ENCODE peak calls at places on chromosomes 12 and 14, in six cellular contexts. One of them, this sample, is unnamed.

GRCh38 chr12:94596596-94596995 is 53.8 kb downstream of the TMCC3 start:
- DNase-seq in epithelial cell of esophagus: peak; percentile 54
- DNase-seq in foreskin fibroblast: peak; percentile 52
- DNase-seq in astrocyte of the spinal cord: no peak
- DNase-seq in fibroblast of pulmonary artery: no peak
- DNase-seq in spleen: no peak
- DNase-seq in this sample: peak; percentile 54

GRCh38 chr14:104405566-104406226 is 173.9 kb upstream of the C14orf180 start:
- DNase-seq in fibroblast of pulmonary artery: no peak
- DNase-seq in foreskin fibroblast: no peak
- DNase-seq in astrocyte of the spinal cord: no peak
- DNase-seq in spleen: no peak
- DNase-seq in epithelial cell of esophagus: no peak
- DNase-seq in this sample: no peak

GRCh38 chr14:98633380-98633779 is 638.6 kb downstream of the BCL11B start:
- DNase-seq in foreskin fibroblast: no peak
- DNase-seq in astrocyte of the spinal cord: peak; percentile 1
- DNase-seq in epithelial cell of esophagus: peak; percentile 11
- DNase-seq in fibroblast of pulmonary artery: no peak
- DNase-seq in spleen: no peak
- DNase-seq in this sample: no peak

GRCh38 chr12:70247653-70248199 is 4.5 kb downstream of the CNOT2 start:
- DNase-seq in epithelial cell of esophagus: peak; percentile 15
- DNase-seq in fibroblast of pulmonary artery: no peak
- DNase-seq in foreskin fibroblast: no peak
- DNase-seq in astrocyte of the spinal cord: no peak
- DNase-seq in spleen: no peak
- DNase-seq in this sample: no peak

GRCh38 chr12:108236366-108236765 is 102.7 kb downstream of the CMKLR1 start:
- DNase-seq in epithelial cell of esophagus: no peak
- DNase-seq in fibroblast of pulmonary artery: no peak
- DNase-seq in foreskin fibroblast: no peak
- DNase-seq in spleen: no peak
- DNase-seq in astrocyte of the spinal cord: no peak
- DNase-seq in this sample: no peak

GRCh38 chr14:88168498-88169165 is 154.4 kb downstream of the KCNK10 start:
- DNase-seq in astrocyte of the spinal cord: peak; percentile 15
- DNase-seq in epithelial cell of esophagus: peak; percentile 42
- DNase-seq in foreskin fibroblast: peak; percentile 21
- DNase-seq in fibroblast of pulmonary artery: peak; percentile 63
- DNase-seq in spleen: peak; percentile 75
- DNase-seq in this sample: peak; percentile 39

GRCh38 chr14:68148276-68148675 is 328.7 kb downstream of the RAD51B start:
- DNase-seq in fibroblast of pulmonary artery: peak; percentile 49
- DNase-seq in astrocyte of the spinal cord: peak; percentile 28
- DNase-seq in foreskin fibroblast: peak; percentile 86
- DNase-seq in spleen: no peak
- DNase-seq in epithelial cell of esophagus: peak; percentile 74
- DNase-seq in this sample: peak; percentile 77

GRCh38 chr14:104085032-104085888 is at the start of gene ASPG:
- DNase-seq in fibroblast of pulmonary artery: no peak
- DNase-seq in spleen: peak; percentile 69
- DNase-seq in astrocyte of the spinal cord: no peak
- DNase-seq in foreskin fibroblast: no peak
- DNase-seq in epithelial cell of esophagus: no peak
- DNase-seq in this sample: no peak

GRCh38 chr12:46390304-46390703 is 17.7 kb upstream of the SLC38A2 start:
- DNase-seq in spleen: no peak
- DNase-seq in foreskin fibroblast: no peak
- DNase-seq in epithelial cell of esophagus: no peak
- DNase-seq in astrocyte of the spinal cord: no peak
- DNase-seq in fibroblast of pulmonary artery: no peak
- DNase-seq in this sample: peak; percentile 58

GRCh38 chr14:99389171-99389826 is 91.4 kb downstream of the SETD3 start:
- DNase-seq in spleen: no peak
- DNase-seq in fibroblast of pulmonary artery: peak; percentile 35
- DNase-seq in foreskin fibroblast: peak; percentile 45
- DNase-seq in astrocyte of the spinal cord: peak; percentile 24
- DNase-seq in epithelial cell of esophagus: peak; percentile 50
- DNase-seq in this sample: peak; percentile 6

GRCh38 chr14:103539056-103539825 is 10.2 kb downstream of the TRMT61A start:
- DNase-seq in astrocyte of the spinal cord: no peak
- DNase-seq in spleen: no peak
- DNase-seq in foreskin fibroblast: no peak
- DNase-seq in epithelial cell of esophagus: no peak
- DNase-seq in fibroblast of pulmonary artery: no peak
- DNase-seq in this sample: no peak

GRCh38 chr12:92719674-92720073 is 16.9 kb downstream of the PLEKHG7 start:
- DNase-seq in spleen: no peak
- DNase-seq in epithelial cell of esophagus: no peak
- DNase-seq in fibroblast of pulmonary artery: no peak
- DNase-seq in foreskin fibroblast: peak; percentile 64
- DNase-seq in astrocyte of the spinal cord: no peak
- DNase-seq in this sample: no peak

GRCh38 chr12:57276935-57277563 is 26.1 kb upstream of the STAC3 start:
- DNase-seq in astrocyte of the spinal cord: peak; percentile 21
- DNase-seq in fibroblast of pulmonary artery: peak; percentile 51
- DNase-seq in spleen: no peak
- DNase-seq in foreskin fibroblast: peak; percentile 65
- DNase-seq in epithelial cell of esophagus: peak; percentile 16
- DNase-seq in this sample: peak; percentile 29

GRCh38 chr14:96588410-96589249 is 86.4 kb downstream of the PAPOLA start:
- DNase-seq in spleen: peak; percentile 77
- DNase-seq in astrocyte of the spinal cord: no peak
- DNase-seq in fibroblast of pulmonary artery: no peak
- DNase-seq in epithelial cell of esophagus: no peak
- DNase-seq in foreskin fibroblast: no peak
- DNase-seq in this sample: no peak

GRCh38 chr14:100467939-100468338 is 119.3 kb downstream of the BEGAIN start:
- DNase-seq in spleen: no peak
- DNase-seq in fibroblast of pulmonary artery: no peak
- DNase-seq in astrocyte of the spinal cord: no peak
- DNase-seq in epithelial cell of esophagus: no peak
- DNase-seq in foreskin fibroblast: no peak
- DNase-seq in this sample: no peak

GRCh38 chr14:94769413-94770250 is at the start of gene GSC:
- DNase-seq in fibroblast of pulmonary artery: peak; percentile 29
- DNase-seq in epithelial cell of esophagus: peak; percentile 11
- DNase-seq in astrocyte of the spinal cord: peak; percentile 37
- DNase-seq in spleen: peak; percentile 62
- DNase-seq in foreskin fibroblast: peak; percentile 49
- DNase-seq in this sample: no peak
- H3K4me3 ChIP-seq in fibroblast of pulmonary artery: peak within 1 kb of the TSS; percentile 43
- H3K4me3 ChIP-seq in epithelial cell of esophagus: no peak within 1 kb of the TSS
- H3K4me3 ChIP-seq in astrocyte of the spinal cord: peak within 1 kb of the TSS; percentile 32
- H3K4me3 ChIP-seq in spleen: peak within 1 kb of the TSS; percentile 48
- H3K4me3 ChIP-seq in foreskin fibroblast: peak within 1 kb of the TSS; percentile 34
- H3K4me3 ChIP-seq in this sample: peak within 1 kb of the TSS; percentile 23

DNA sequence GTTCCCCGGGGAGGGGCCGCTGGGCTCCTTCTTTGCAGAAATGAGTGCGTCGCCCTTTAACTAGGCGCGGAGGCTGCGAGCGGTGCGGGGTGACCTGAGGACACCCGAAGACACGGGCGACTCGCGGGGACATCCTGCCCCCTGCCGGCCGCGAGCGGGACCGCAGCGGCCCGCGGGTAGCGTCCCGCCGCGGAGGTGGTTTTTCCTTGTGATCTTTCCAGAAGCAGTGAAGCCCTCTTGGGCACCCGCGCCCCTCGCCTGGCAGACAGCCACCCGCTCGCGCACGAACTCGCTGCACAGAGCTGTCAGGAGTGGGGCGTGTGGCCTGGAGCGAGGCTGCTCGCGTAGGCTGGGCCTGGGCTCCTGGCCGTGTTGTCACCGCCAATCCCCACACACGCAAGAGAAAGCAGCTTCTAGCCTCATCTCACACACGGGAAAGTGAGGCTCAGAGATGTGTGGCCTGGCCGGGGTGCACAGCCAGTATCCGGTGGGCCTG is 67.2 kb downstream of the DIO3 start:
- DNase-seq in fibroblast of pulmonary artery: peak; percentile 65
- DNase-seq in spleen: peak; percentile 92
- DNase-seq in foreskin fibroblast: peak; percentile 84
- DNase-seq in astrocyte of the spinal cord: peak; percentile 65
- DNase-seq in epithelial cell of esophagus: peak; percentile 56
- DNase-seq in this sample: peak; percentile 26
- H3K4me3 ChIP-seq in fibroblast of pulmonary artery: no peak overlapping the region
- H3K4me3 ChIP-seq in spleen: no peak overlapping the region
- H3K4me3 ChIP-seq in foreskin fibroblast: peak overlapping the region; percentile 33
- H3K4me3 ChIP-seq in astrocyte of the spinal cord: no peak overlapping the region
- H3K4me3 ChIP-seq in epithelial cell of esophagus: peak overlapping the region; percentile 16
- H3K4me3 ChIP-seq in this sample: no peak overlapping the region

DNA sequence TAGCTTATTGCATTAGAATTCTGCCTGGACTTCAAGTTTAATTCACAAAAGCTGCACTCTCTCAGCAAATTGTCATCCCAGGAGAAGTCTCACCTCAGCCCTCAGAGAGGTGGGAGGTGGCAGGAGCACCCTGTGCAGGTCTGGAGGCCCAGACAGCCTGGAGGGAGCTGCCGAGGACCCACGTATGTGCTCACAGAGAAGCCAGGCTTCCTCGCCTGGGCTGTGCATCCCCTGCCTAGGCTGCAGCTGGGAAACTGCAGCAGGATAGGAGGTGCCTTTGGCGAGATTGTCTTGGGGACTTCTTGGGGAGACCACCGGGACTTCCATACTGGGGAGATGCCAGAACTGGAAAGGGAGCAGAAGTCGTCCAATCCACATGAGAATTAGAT is 8.8 kb downstream of the CPNE6 start:
- DNase-seq in astrocyte of the spinal cord: no peak
- DNase-seq in epithelial cell of esophagus: no peak
- DNase-seq in spleen: no peak
- DNase-seq in fibroblast of pulmonary artery: no peak
- DNase-seq in foreskin fibroblast: no peak
- DNase-seq in this sample: no peak
- H3K4me3 ChIP-seq in astrocyte of the spinal cord: no peak overlapping the region
- H3K4me3 ChIP-seq in epithelial cell of esophagus: no peak overlapping the region
- H3K4me3 ChIP-seq in spleen: no peak overlapping the region
- H3K4me3 ChIP-seq in fibroblast of pulmonary artery: no peak overlapping the region
- H3K4me3 ChIP-seq in foreskin fibroblast: no peak overlapping the region
- H3K4me3 ChIP-seq in this sample: no peak overlapping the region

DNA sequence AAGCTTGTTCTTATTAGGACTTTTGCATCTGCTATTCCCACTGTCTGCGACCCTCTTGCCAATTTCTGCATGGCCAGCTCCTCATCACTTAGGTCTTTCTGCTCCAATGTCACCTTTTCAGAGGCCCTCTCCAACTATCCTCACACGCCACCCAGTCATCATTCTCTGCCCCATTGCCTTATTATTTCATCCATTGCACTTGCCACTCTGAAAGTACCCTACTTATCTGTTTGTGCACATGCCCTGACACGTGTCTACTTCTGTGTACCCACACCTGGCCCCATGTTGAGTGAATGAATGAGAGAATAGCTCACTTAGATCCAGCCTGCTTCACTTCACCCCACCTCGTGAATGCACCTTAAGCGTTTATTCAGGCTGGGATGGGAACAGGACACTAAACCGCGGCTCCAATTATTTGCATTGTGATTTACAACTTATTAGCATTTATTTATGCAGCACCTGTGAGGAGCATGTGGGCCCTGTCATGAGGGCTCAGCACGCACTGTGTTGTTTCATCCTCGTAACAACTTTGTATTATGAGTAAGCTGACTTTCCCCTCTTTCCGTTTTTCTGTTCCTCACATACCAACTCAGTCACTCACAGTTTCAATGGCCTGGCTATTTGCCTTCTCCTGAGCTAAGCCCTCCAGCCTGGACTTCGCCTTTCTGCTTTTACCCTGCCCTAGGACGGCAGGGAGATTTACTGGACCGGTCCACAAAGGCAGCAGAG is 218.9 kb upstream of the TBX3 start:
- DNase-seq in spleen: no peak
- DNase-seq in fibroblast of pulmonary artery: peak; percentile 84
- DNase-seq in foreskin fibroblast: peak; percentile 94
- DNase-seq in astrocyte of the spinal cord: peak; percentile 90
- DNase-seq in epithelial cell of esophagus: peak; percentile 5
- DNase-seq in this sample: no peak
- H3K4me3 ChIP-seq in spleen: no peak overlapping the region
- H3K4me3 ChIP-seq in fibroblast of pulmonary artery: peak overlapping the region; percentile 46
- H3K4me3 ChIP-seq in foreskin fibroblast: peak overlapping the region; percentile 51
- H3K4me3 ChIP-seq in astrocyte of the spinal cord: no peak overlapping the region
- H3K4me3 ChIP-seq in epithelial cell of esophagus: no peak overlapping the region
- H3K4me3 ChIP-seq in this sample: no peak overlapping the region

GRCh38 chr12:98893126-98893525 is 248.0 kb downstream of the APAF1 start:
- DNase-seq in astrocyte of the spinal cord: no peak
- DNase-seq in epithelial cell of esophagus: no peak
- DNase-seq in fibroblast of pulmonary artery: no peak
- DNase-seq in foreskin fibroblast: no peak
- DNase-seq in spleen: no peak
- DNase-seq in this sample: no peak

GRCh38 chr12:98893601-98894411 is 248.7 kb downstream of the APAF1 start:
- DNase-seq in fibroblast of pulmonary artery: no peak
- DNase-seq in astrocyte of the spinal cord: peak; percentile 25
- DNase-seq in epithelial cell of esophagus: no peak
- DNase-seq in spleen: no peak
- DNase-seq in foreskin fibroblast: peak; percentile 2
- DNase-seq in this sample: no peak

GRCh38 chr12:98895086-98895651 is 250.1 kb downstream of the APAF1 start:
- DNase-seq in fibroblast of pulmonary artery: no peak
- DNase-seq in astrocyte of the spinal cord: no peak
- DNase-seq in spleen: no peak
- DNase-seq in epithelial cell of esophagus: no peak
- DNase-seq in foreskin fibroblast: no peak
- DNase-seq in this sample: no peak

GRCh38 chr12:98896938-98897337 is 251.8 kb downstream of the APAF1 start:
- DNase-seq in fibroblast of pulmonary artery: peak; percentile 18
- DNase-seq in spleen: no peak
- DNase-seq in astrocyte of the spinal cord: peak; percentile 45
- DNase-seq in epithelial cell of esophagus: no peak
- DNase-seq in foreskin fibroblast: no peak
- DNase-seq in this sample: peak; percentile 5

GRCh38 chr12:98894412-98895085 is 249.5 kb downstream of the APAF1 start:
- DNase-seq in fibroblast of pulmonary artery: no peak
- DNase-seq in astrocyte of the spinal cord: peak; percentile 3
- DNase-seq in spleen: no peak
- DNase-seq in foreskin fibroblast: no peak
- DNase-seq in epithelial cell of esophagus: no peak
- DNase-seq in this sample: no peak
- H3K4me3 ChIP-seq in fibroblast of pulmonary artery: no peak overlapping the region
- H3K4me3 ChIP-seq in astrocyte of the spinal cord: peak overlapping the region; percentile 25
- H3K4me3 ChIP-seq in spleen: peak overlapping the region; percentile 16
- H3K4me3 ChIP-seq in foreskin fibroblast: no peak overlapping the region
- H3K4me3 ChIP-seq in epithelial cell of esophagus: no peak overlapping the region
- H3K4me3 ChIP-seq in this sample: no peak overlapping the region

GRCh38 chr14:57391609-57392195 is 1.3 kb downstream of the NAA30 start:
- DNase-seq in spleen: no peak
- DNase-seq in foreskin fibroblast: peak; percentile 19
- DNase-seq in astrocyte of the spinal cord: peak; percentile 9
- DNase-seq in fibroblast of pulmonary artery: no peak
- DNase-seq in epithelial cell of esophagus: no peak
- DNase-seq in this sample: no peak

GRCh38 chr14:57390037-57390805 is at the start of gene NAA30:
- DNase-seq in spleen: peak; percentile 99
- DNase-seq in fibroblast of pulmonary artery: peak; percentile 95
- DNase-seq in astrocyte of the spinal cord: peak; percentile 93
- DNase-seq in foreskin fibroblast: peak; percentile 97
- DNase-seq in epithelial cell of esophagus: peak; percentile 97
- DNase-seq in this sample: peak; percentile 86

GRCh38 chr14:57389646-57390036 is 745 bp upstream of the NAA30 start:
- DNase-seq in fibroblast of pulmonary artery: no peak
- DNase-seq in epithelial cell of esophagus: no peak
- DNase-seq in foreskin fibroblast: no peak
- DNase-seq in spleen: no peak
- DNase-seq in astrocyte of the spinal cord: no peak
- DNase-seq in this sample: no peak

GRCh38 chr14:57390806-57391562 is 598 bp downstream of the NAA30 start:
- DNase-seq in epithelial cell of esophagus: peak; percentile 35
- DNase-seq in fibroblast of pulmonary artery: no peak
- DNase-seq in spleen: peak; percentile 92
- DNase-seq in astrocyte of the spinal cord: peak; percentile 47
- DNase-seq in foreskin fibroblast: peak; percentile 58
- DNase-seq in this sample: no peak

GRCh38 chr14:57392830-57393229 is 2.4 kb downstream of the NAA30 start:
- DNase-seq in astrocyte of the spinal cord: no peak
- DNase-seq in epithelial cell of esophagus: no peak
- DNase-seq in foreskin fibroblast: no peak
- DNase-seq in spleen: no peak
- DNase-seq in fibroblast of pulmonary artery: no peak
- DNase-seq in this sample: no peak
- H3K4me3 ChIP-seq in astrocyte of the spinal cord: peak overlapping the region; percentile 0
- H3K4me3 ChIP-seq in epithelial cell of esophagus: peak overlapping the region; percentile 66
- H3K4me3 ChIP-seq in foreskin fibroblast: peak overlapping the region; percentile 82
- H3K4me3 ChIP-seq in spleen: peak overlapping the region; percentile 84
- H3K4me3 ChIP-seq in fibroblast of pulmonary artery: peak overlapping the region; percentile 60
- H3K4me3 ChIP-seq in this sample: no peak overlapping the region